ENCODE peak calls at places on chromosomes 16 and 17, in five cellular contexts. X is esophagus squamous epithelium; Y is A549; W is heart left ventricle; H is CD4-positive, alpha-beta T cell. F is an unnamed sample.

GRCh38 chr17:61139219-61139618 is 260.4 kb upstream of the TBX2 start:
- DNase-seq in Y (no peak), W (no peak), H (peak), X (no peak), F (no peak)

GRCh38 chr16:2970563-2970962 is 1.4 kb downstream of the PAQR4 start:
- DNase-seq in Y (no peak), X (no peak), W (no peak), H (no peak), F (no peak)

GRCh38 chr17:8821446-8822105 is 22.4 kb upstream of the MFSD6L start:
- DNase-seq in Y (no peak), X (no peak), H (no peak), W (no peak), F (no peak)

GRCh38 chr17:21058098-21058893 is 15.5 kb upstream of the USP22 start:
- DNase-seq in Y (peak), W (no peak), H (no peak), X (no peak), F (no peak)

GRCh38 chr16:52912565-52913173 is 140.0 kb downstream of the CHD9NB start:
- DNase-seq in Y (peak), W (peak), H (no peak), X (no peak), F (peak)

GRCh38 chr16:78751601-78752000 is 652.1 kb downstream of the WWOX start:
- DNase-seq in W (no peak), Y (no peak), H (no peak), X (no peak), F (no peak)

GRCh38 chr16:67187175-67187900 is 2.6 kb downstream of the EXOC3L1 start:
- DNase-seq in H (no peak), X (no peak), W (no peak), Y (no peak), F (no peak)

GRCh38 chr16:11114366-11115164 is 141.4 kb downstream of the SOCS1 start:
- DNase-seq in H (no peak), W (no peak), X (no peak), Y (no peak), F (no peak)

GRCh38 chr17:82228842-82229685 is at the start of gene SLC16A3:
- DNase-seq in Y (peak), H (peak), W (peak), X (no peak), F (peak)

GRCh38 chr16:3465301-3465700 is 21.8 kb downstream of the NAA60 start:
- DNase-seq in W (peak), Y (no peak), X (no peak), H (no peak), F (no peak)

GRCh38 chr17:59786536-59787319 is 79.3 kb downstream of the VMP1 start:
- DNase-seq in W (peak), H (peak), Y (peak), X (peak), F (peak)

GRCh38 chr17:67063146-67063545 is 18.8 kb downstream of the CACNG1 start:
- DNase-seq in X (no peak), Y (no peak), W (no peak), H (no peak), F (no peak)

GRCh38 chr16:76791151-76791550 is 399.8 kb upstream of the MON1B start:
- DNase-seq in Y (no peak), X (no peak), W (no peak), H (no peak), F (no peak)

GRCh38 chr16:54216268-54217187 is 70.1 kb downstream of the IRX3 start:
- DNase-seq in X (no peak), W (peak), H (no peak), Y (no peak), F (no peak)

GRCh38 chr17:3594976-3595375 is 14.2 kb downstream of the TRPV1 start:
- DNase-seq in H (no peak), Y (no peak), X (no peak), W (no peak), F (no peak)

GRCh38 chr17:75785770-75786538 is 1.3 kb downstream of the UNK start:
- DNase-seq in X (no peak), W (no peak), Y (no peak), H (no peak), F (no peak)

GRCh38 chr16:21608647-21609328 is 9.4 kb downstream of the METTL9 start:
- DNase-seq in Y (no peak), H (no peak), X (no peak), W (no peak), F (no peak)

GRCh38 chr17:45235071-45236001 is 13.7 kb downstream of the FMNL1 start:
- DNase-seq in H (peak), Y (peak), X (no peak), W (peak), F (peak)

GRCh38 chr16:29307598-29308507 is 98.7 kb downstream of the NPIPB11 start:
- DNase-seq in H (no peak), W (no peak), Y (peak), X (no peak), F (no peak)

GRCh38 chr17:68461589-68461988 is 4.3 kb upstream of the WIPI1 start:
- DNase-seq in W (peak), H (no peak), X (no peak), Y (no peak), F (no peak)

GRCh38 chr17:34874496-34874895 is 86.8 kb downstream of the CCT6B start:
- DNase-seq in Y (no peak), W (no peak), H (no peak), X (no peak), F (no peak)

GRCh38 chr17:77380411-77381184 is 239.8 kb downstream of the SEC14L1 start:
- DNase-seq in H (no peak), X (no peak), W (no peak), Y (no peak), F (no peak)

GRCh38 chr17:1907818-1908698 is 78.3 kb downstream of the RPA1 start:
- DNase-seq in X (no peak), W (no peak), H (peak), Y (no peak), F (no peak)

GRCh38 chr17:81044764-81045589 is 10.0 kb downstream of the BAIAP2 start:
- DNase-seq in H (no peak), X (no peak), Y (peak), W (peak), F (peak)

GRCh38 chr17:33038740-33039139 is 47.1 kb downstream of the SPACA3 start:
- DNase-seq in Y (peak), H (no peak), W (peak), X (no peak), F (peak)

GRCh38 chr16:2343211-2343610 is 2.7 kb upstream of the ABCA3 start:
- DNase-seq in W (no peak), H (no peak), X (no peak), Y (no peak), F (no peak)

GRCh38 chr17:43456661-43457361 is 27.0 kb upstream of the DHX8 start:
- DNase-seq in H (no peak), X (no peak), Y (no peak), W (peak), F (peak)

GRCh38 chr16:81809567-81809966 is 30.5 kb downstream of the PLCG2 start:
- DNase-seq in X (no peak), Y (no peak), W (no peak), H (no peak), F (no peak)

GRCh38 chr16:83779881-83780280 is 27.9 kb upstream of the HSBP1 start:
- DNase-seq in X (no peak), Y (no peak), H (no peak), W (no peak), F (no peak)

GRCh38 chr16:52446076-52446475 is 100.9 kb downstream of the TOX3 start:
- DNase-seq in H (no peak), X (no peak), W (no peak), Y (no peak), F (peak)

GRCh38 chr17:39225974-39226683 is 384 bp upstream of the STAC2 start:
- DNase-seq in W (peak), H (peak), Y (peak), X (no peak), F (no peak)

GRCh38 chr17:75069783-75070182 is 18.0 kb upstream of the SLC16A5 start:
- DNase-seq in H (no peak), X (no peak), W (no peak), Y (peak), F (peak)

GRCh38 chr16:19095699-19096098 is 18.1 kb upstream of the ITPRIPL2 start:
- DNase-seq in H (no peak), Y (peak), X (no peak), W (no peak), F (peak)

GRCh38 chr17:6857336-6857735 is 25.8 kb upstream of the TEKT1 start:
- DNase-seq in X (no peak), Y (no peak), W (no peak), H (no peak), F (no peak)

GRCh38 chr16:81608515-81609209 is 164.1 kb downstream of the CMIP start:
- DNase-seq in H (no peak), W (no peak), X (no peak), Y (no peak), F (no peak)

GRCh38 chr16:4257646-4258556 is 14.9 kb downstream of the TFAP4 start:
- DNase-seq in Y (no peak), W (peak), H (no peak), X (no peak), F (no peak)

GRCh38 chr16:70433456-70434103 is 5.3 kb downstream of the ST3GAL2 start:
- DNase-seq in X (no peak), W (peak), H (no peak), Y (peak), F (no peak)

GRCh38 chr17:62750502-62751349 is 57.4 kb downstream of the MARCHF10 start:
- DNase-seq in W (no peak), Y (no peak), X (no peak), H (no peak), F (no peak)

GRCh38 chr16:10335681-10336080 is 50.2 kb upstream of the ATF7IP2 start:
- DNase-seq in Y (no peak), X (no peak), H (no peak), W (no peak), F (no peak)

GRCh38 chr16:57265850-57266530 is 18.5 kb downstream of the PLLP start:
- DNase-seq in H (no peak), W (peak), Y (no peak), X (no peak), F (peak)
- TF ChIP-seq CTCF in H (no peak), W (no peak), Y (no peak), X (no peak), F (no peak)

GRCh38 chr16:50069060-50069459 is 3.3 kb downstream of the HEATR3 start:
- DNase-seq in H (no peak), W (no peak), X (no peak), Y (no peak), F (no peak)

GRCh38 chr16:50066482-50067289 is 916 bp downstream of the HEATR3 start:
- DNase-seq in W (no peak), Y (no peak), H (no peak), X (no peak), F (no peak)

GRCh38 chr16:50067290-50067853 is 1.6 kb downstream of the HEATR3 start:
- DNase-seq in W (no peak), H (peak), Y (peak), X (no peak), F (peak)

GRCh38 chr16:50071075-50071671 is 5.4 kb downstream of the HEATR3 start:
- DNase-seq in X (no peak), Y (no peak), H (no peak), W (no peak), F (no peak)

DNA sequence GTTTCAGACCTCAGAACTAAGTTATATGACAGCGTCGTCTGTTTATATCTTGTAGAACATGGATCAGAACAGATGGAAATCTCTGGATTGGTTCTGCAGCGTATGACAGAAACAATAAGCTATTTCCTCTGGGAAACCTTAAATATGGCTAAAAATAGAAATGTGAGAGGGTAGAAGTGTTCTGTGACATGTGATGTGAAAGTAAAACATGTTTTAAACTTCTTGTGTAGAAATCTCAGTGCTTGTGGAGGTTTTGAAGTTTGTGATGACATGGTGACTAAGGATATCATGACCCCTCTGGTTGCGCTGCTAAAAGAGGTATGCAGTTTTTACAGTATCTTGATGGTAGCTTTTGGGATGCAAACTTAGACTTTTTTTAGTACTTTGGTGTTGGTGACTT is 2.8 kb downstream of the HEATR3 start:
- DNase-seq in H (no peak), X (no peak), W (no peak), Y (no peak), F (no peak)
- TF ChIP-seq CTCF in H (no peak), X (no peak), W (no peak), Y (no peak), F (no peak)

GRCh38 chr17:49707246-49707607 is 537 bp downstream of the SLC35B1 start:
- DNase-seq in W (no peak), Y (no peak), X (no peak), H (peak), F (peak)
- TF ChIP-seq CTCF in W (no peak), Y (no peak), X (no peak), H (no peak), F (no peak)

GRCh38 chr16:71500964-71501363 is 11.8 kb upstream of the ZNF19 start:
- DNase-seq in W (no peak), X (no peak), Y (no peak), H (no peak), F (no peak)
- TF ChIP-seq CTCF in W (no peak), X (no peak), Y (no peak), H (no peak), F (no peak)

GRCh38 chr16:7513429-7513828 is 180.8 kb downstream of the RBFOX1 start:
- DNase-seq in X (no peak), H (no peak), Y (peak), W (no peak), F (no peak)
- TF ChIP-seq CTCF in X (peak), H (no peak), Y (no peak), W (no peak), F (no peak)

F was measured in Calu3.